ENCODE peak calls at places on chromosomes 6 and 20, in nine cellular contexts. One of them, this sample, is unnamed. For H3K4me1, the result is how much of the 10 kb centered on the place peaks cover.

GRCh38 chr6:16596890-16597331 is 164.3 kb downstream of the ATXN1 start:
- DNase-seq in Peyer's patch: no peak
- DNase-seq in CD8-positive, alpha-beta memory T cell: no peak
- DNase-seq in CD4-positive, alpha-beta memory T cell: no peak
- DNase-seq in tibial nerve: no peak
- DNase-seq in GM23338: peak
- DNase-seq in MM.1S: no peak
- DNase-seq in PC-3: no peak
- DNase-seq in fibroblast of lung: no peak
- DNase-seq in this sample: no peak

GRCh38 chr6:159726196-159726917 is 949 bp upstream of the WTAP start:
- DNase-seq in MM.1S: no peak
- DNase-seq in PC-3: peak
- DNase-seq in GM23338: no peak
- DNase-seq in Peyer's patch: no peak
- DNase-seq in CD4-positive, alpha-beta memory T cell: no peak
- DNase-seq in fibroblast of lung: no peak
- DNase-seq in CD8-positive, alpha-beta memory T cell: no peak
- DNase-seq in tibial nerve: no peak
- DNase-seq in this sample: no peak

GRCh38 chr6:27814665-27815424 is 97.4 kb downstream of the OR2B2 start:
- DNase-seq in CD4-positive, alpha-beta memory T cell: peak
- DNase-seq in MM.1S: peak
- DNase-seq in GM23338: peak
- DNase-seq in tibial nerve: no peak
- DNase-seq in Peyer's patch: peak
- DNase-seq in fibroblast of lung: peak
- DNase-seq in PC-3: peak
- DNase-seq in CD8-positive, alpha-beta memory T cell: peak
- DNase-seq in this sample: peak

GRCh38 chr6:100281471-100281878 is 183.2 kb downstream of the SIM1 start:
- DNase-seq in Peyer's patch: no peak
- DNase-seq in fibroblast of lung: no peak
- DNase-seq in CD4-positive, alpha-beta memory T cell: no peak
- DNase-seq in PC-3: no peak
- DNase-seq in MM.1S: no peak
- DNase-seq in tibial nerve: no peak
- DNase-seq in GM23338: peak
- DNase-seq in CD8-positive, alpha-beta memory T cell: no peak
- DNase-seq in this sample: no peak

GRCh38 chr20:6566821-6567220 is 200.7 kb upstream of the BMP2 start:
- DNase-seq in MM.1S: no peak
- DNase-seq in PC-3: peak
- DNase-seq in GM23338: no peak
- DNase-seq in CD4-positive, alpha-beta memory T cell: no peak
- DNase-seq in CD8-positive, alpha-beta memory T cell: no peak
- DNase-seq in tibial nerve: no peak
- DNase-seq in fibroblast of lung: peak
- DNase-seq in Peyer's patch: no peak
- DNase-seq in this sample: no peak

GRCh38 chr6:139784222-139784769 is 409.8 kb upstream of the CITED2 start:
- DNase-seq in tibial nerve: no peak
- DNase-seq in CD8-positive, alpha-beta memory T cell: no peak
- DNase-seq in Peyer's patch: no peak
- DNase-seq in PC-3: no peak
- DNase-seq in CD4-positive, alpha-beta memory T cell: no peak
- DNase-seq in GM23338: no peak
- DNase-seq in fibroblast of lung: no peak
- DNase-seq in MM.1S: no peak
- DNase-seq in this sample: no peak

GRCh38 chr6:157557541-157557940 is 176.6 kb downstream of the ZDHHC14 start:
- DNase-seq in CD4-positive, alpha-beta memory T cell: no peak
- DNase-seq in PC-3: no peak
- DNase-seq in fibroblast of lung: no peak
- DNase-seq in Peyer's patch: peak
- DNase-seq in GM23338: no peak
- DNase-seq in MM.1S: peak
- DNase-seq in CD8-positive, alpha-beta memory T cell: no peak
- DNase-seq in tibial nerve: no peak
- DNase-seq in this sample: no peak

GRCh38 chr6:10302566-10303235 is 112.2 kb downstream of the TFAP2A start:
- DNase-seq in CD8-positive, alpha-beta memory T cell: no peak
- DNase-seq in CD4-positive, alpha-beta memory T cell: no peak
- DNase-seq in Peyer's patch: no peak
- DNase-seq in GM23338: no peak
- DNase-seq in MM.1S: no peak
- DNase-seq in tibial nerve: no peak
- DNase-seq in fibroblast of lung: no peak
- DNase-seq in PC-3: no peak
- DNase-seq in this sample: no peak

GRCh38 chr6:83536034-83536646 is 23.8 kb downstream of the PRSS35 start:
- DNase-seq in tibial nerve: peak
- DNase-seq in Peyer's patch: no peak
- DNase-seq in PC-3: peak
- DNase-seq in CD4-positive, alpha-beta memory T cell: peak
- DNase-seq in MM.1S: peak
- DNase-seq in fibroblast of lung: peak
- DNase-seq in GM23338: peak
- DNase-seq in CD8-positive, alpha-beta memory T cell: peak
- DNase-seq in this sample: peak

GRCh38 chr6:2819115-2819514 is 22.5 kb downstream of the SERPINB1 start:
- DNase-seq in tibial nerve: no peak
- DNase-seq in GM23338: no peak
- DNase-seq in CD8-positive, alpha-beta memory T cell: no peak
- DNase-seq in CD4-positive, alpha-beta memory T cell: no peak
- DNase-seq in Peyer's patch: no peak
- DNase-seq in fibroblast of lung: no peak
- DNase-seq in MM.1S: no peak
- DNase-seq in PC-3: no peak
- DNase-seq in this sample: no peak

GRCh38 chr6:24283043-24283985 is 74.5 kb downstream of the DCDC2 start:
- DNase-seq in tibial nerve: peak
- DNase-seq in PC-3: peak
- DNase-seq in fibroblast of lung: peak
- DNase-seq in GM23338: peak
- DNase-seq in CD4-positive, alpha-beta memory T cell: peak
- DNase-seq in MM.1S: peak
- DNase-seq in CD8-positive, alpha-beta memory T cell: no peak
- DNase-seq in Peyer's patch: peak
- DNase-seq in this sample: peak

GRCh38 chr6:167396068-167396658 is 71.3 kb downstream of the TTLL2 start:
- DNase-seq in GM23338: no peak
- DNase-seq in tibial nerve: no peak
- DNase-seq in CD8-positive, alpha-beta memory T cell: no peak
- DNase-seq in PC-3: no peak
- DNase-seq in MM.1S: no peak
- DNase-seq in fibroblast of lung: no peak
- DNase-seq in Peyer's patch: no peak
- DNase-seq in CD4-positive, alpha-beta memory T cell: no peak
- DNase-seq in this sample: no peak

GRCh38 chr6:143329323-143329722 is 121.2 kb downstream of the ADAT2 start:
- DNase-seq in tibial nerve: no peak
- DNase-seq in CD4-positive, alpha-beta memory T cell: no peak
- DNase-seq in CD8-positive, alpha-beta memory T cell: no peak
- DNase-seq in PC-3: peak
- DNase-seq in GM23338: no peak
- DNase-seq in fibroblast of lung: peak
- DNase-seq in Peyer's patch: no peak
- DNase-seq in MM.1S: no peak
- DNase-seq in this sample: no peak

GRCh38 chr6:155061381-155061780 is 66.3 kb downstream of the TIAM2 start:
- DNase-seq in fibroblast of lung: no peak
- DNase-seq in Peyer's patch: no peak
- DNase-seq in PC-3: no peak
- DNase-seq in MM.1S: no peak
- DNase-seq in tibial nerve: no peak
- DNase-seq in GM23338: no peak
- DNase-seq in CD8-positive, alpha-beta memory T cell: no peak
- DNase-seq in CD4-positive, alpha-beta memory T cell: no peak
- DNase-seq in this sample: no peak

DNA sequence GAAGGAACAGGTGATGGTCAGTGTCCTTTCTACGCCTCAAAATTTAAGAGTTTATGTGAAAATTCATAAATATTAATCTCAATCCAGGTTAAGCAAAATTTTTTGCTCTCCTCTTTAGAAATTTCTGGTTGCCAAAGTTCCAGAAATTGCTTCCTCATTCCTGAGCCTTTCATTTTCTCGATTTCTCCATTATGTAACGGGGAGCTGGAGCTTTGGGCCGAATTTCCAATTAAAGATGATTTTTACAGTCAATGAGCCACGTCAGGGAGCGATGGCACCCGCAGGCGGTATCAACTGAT is 35.8 kb upstream of the PRND start:
- DNase-seq in fibroblast of lung: no peak
- DNase-seq in Peyer's patch: no peak
- DNase-seq in CD4-positive, alpha-beta memory T cell: no peak
- DNase-seq in MM.1S: no peak
- DNase-seq in CD8-positive, alpha-beta memory T cell: no peak
- DNase-seq in GM23338: no peak
- DNase-seq in PC-3: no peak
- DNase-seq in tibial nerve: no peak
- DNase-seq in this sample: no peak
- H3K4me1 ChIP-seq in fibroblast of lung: under half
- H3K4me1 ChIP-seq in Peyer's patch: under half
- H3K4me1 ChIP-seq in CD4-positive, alpha-beta memory T cell: half or more
- H3K4me1 ChIP-seq in MM.1S: under half
- H3K4me1 ChIP-seq in CD8-positive, alpha-beta memory T cell: under half
- H3K4me1 ChIP-seq in GM23338: under half
- H3K4me1 ChIP-seq in PC-3: half or more
- H3K4me1 ChIP-seq in tibial nerve: under half
- H3K4me1 ChIP-seq in this sample: under half

DNA sequence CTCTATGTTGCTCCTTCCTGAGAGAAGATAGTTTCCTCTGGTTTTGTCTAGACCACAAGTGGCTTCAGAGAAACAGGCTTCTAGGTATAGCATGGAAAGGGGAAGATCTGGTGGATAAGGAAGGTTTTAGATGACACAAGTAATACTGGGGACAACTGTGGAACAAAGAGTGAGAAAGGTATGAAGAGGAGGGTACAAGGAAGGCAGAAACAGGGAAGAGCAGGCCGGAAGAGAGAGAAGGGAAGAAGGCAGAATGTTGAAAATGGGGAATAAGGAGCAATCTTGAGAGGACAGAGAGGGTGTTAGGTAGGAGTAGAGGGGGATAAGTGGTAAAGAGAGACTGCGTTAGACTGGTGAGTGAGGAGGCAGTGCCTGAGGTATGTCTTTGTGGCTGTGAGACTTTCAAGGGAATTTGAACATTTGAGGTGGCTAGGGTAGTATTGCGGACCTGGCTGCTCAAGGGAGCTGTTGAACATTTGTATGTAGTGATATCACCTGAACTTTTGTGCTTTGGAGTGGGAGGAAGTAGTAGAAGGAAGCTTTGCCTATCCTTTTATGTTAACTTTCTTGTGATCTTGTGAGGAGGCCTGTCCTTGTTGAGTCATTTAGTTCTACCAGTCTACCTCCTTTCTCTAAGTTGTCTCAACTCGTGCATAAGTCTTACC is 69.5 kb downstream of the FOXO3 start:
- DNase-seq in fibroblast of lung: peak
- DNase-seq in Peyer's patch: no peak
- DNase-seq in MM.1S: no peak
- DNase-seq in CD4-positive, alpha-beta memory T cell: peak
- DNase-seq in CD8-positive, alpha-beta memory T cell: no peak
- DNase-seq in GM23338: no peak
- DNase-seq in PC-3: no peak
- DNase-seq in tibial nerve: no peak
- DNase-seq in this sample: no peak
- H3K4me1 ChIP-seq in fibroblast of lung: under half
- H3K4me1 ChIP-seq in Peyer's patch: under half
- H3K4me1 ChIP-seq in MM.1S: half or more
- H3K4me1 ChIP-seq in CD4-positive, alpha-beta memory T cell: half or more
- H3K4me1 ChIP-seq in CD8-positive, alpha-beta memory T cell: under half
- H3K4me1 ChIP-seq in GM23338: half or more
- H3K4me1 ChIP-seq in PC-3: under half
- H3K4me1 ChIP-seq in tibial nerve: under half
- H3K4me1 ChIP-seq in this sample: under half

GRCh38 chr20:57397004-57397692 is 6.0 kb downstream of the RBM38 start:
- DNase-seq in MM.1S: peak
- DNase-seq in fibroblast of lung: peak
- DNase-seq in PC-3: no peak
- DNase-seq in Peyer's patch: no peak
- DNase-seq in GM23338: no peak
- DNase-seq in tibial nerve: no peak
- DNase-seq in CD4-positive, alpha-beta memory T cell: no peak
- DNase-seq in CD8-positive, alpha-beta memory T cell: no peak
- DNase-seq in this sample: no peak

GRCh38 chr20:57395111-57395959 is 4.1 kb downstream of the RBM38 start:
- DNase-seq in tibial nerve: peak
- DNase-seq in CD4-positive, alpha-beta memory T cell: no peak
- DNase-seq in MM.1S: peak
- DNase-seq in CD8-positive, alpha-beta memory T cell: no peak
- DNase-seq in GM23338: no peak
- DNase-seq in fibroblast of lung: peak
- DNase-seq in Peyer's patch: no peak
- DNase-seq in PC-3: no peak
- DNase-seq in this sample: no peak

GRCh38 chr20:57396212-57396611 is 5.0 kb downstream of the RBM38 start:
- DNase-seq in fibroblast of lung: no peak
- DNase-seq in PC-3: no peak
- DNase-seq in GM23338: no peak
- DNase-seq in CD4-positive, alpha-beta memory T cell: no peak
- DNase-seq in MM.1S: peak
- DNase-seq in CD8-positive, alpha-beta memory T cell: no peak
- DNase-seq in tibial nerve: no peak
- DNase-seq in Peyer's patch: no peak
- DNase-seq in this sample: no peak

GRCh38 chr20:57397693-57398108 is 6.5 kb downstream of the RBM38 start:
- DNase-seq in CD8-positive, alpha-beta memory T cell: peak
- DNase-seq in CD4-positive, alpha-beta memory T cell: peak
- DNase-seq in tibial nerve: no peak
- DNase-seq in PC-3: no peak
- DNase-seq in MM.1S: no peak
- DNase-seq in Peyer's patch: peak
- DNase-seq in fibroblast of lung: no peak
- DNase-seq in GM23338: no peak
- DNase-seq in this sample: no peak

DNA sequence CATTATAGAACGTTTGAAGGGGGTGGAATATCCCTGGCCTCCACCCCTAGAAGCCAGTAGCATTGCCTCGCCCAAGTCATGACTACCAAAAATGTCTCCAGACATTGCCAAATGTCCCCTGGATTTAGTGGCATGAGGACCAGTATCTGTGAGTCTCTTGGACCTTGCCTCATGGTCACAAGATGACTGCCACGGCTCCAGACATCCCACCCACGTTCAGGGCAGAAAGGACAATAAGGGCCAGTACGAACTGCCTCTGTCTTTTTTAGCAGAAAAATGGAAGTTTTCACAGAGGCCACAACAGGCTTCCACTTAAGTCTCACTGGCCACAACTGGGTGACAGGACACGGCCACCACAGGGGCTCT is 5.4 kb downstream of the RBM38 start:
- DNase-seq in CD4-positive, alpha-beta memory T cell: no peak
- DNase-seq in MM.1S: no peak
- DNase-seq in tibial nerve: no peak
- DNase-seq in GM23338: no peak
- DNase-seq in Peyer's patch: no peak
- DNase-seq in CD8-positive, alpha-beta memory T cell: no peak
- DNase-seq in PC-3: no peak
- DNase-seq in fibroblast of lung: no peak
- DNase-seq in this sample: no peak
- H3K4me1 ChIP-seq in CD4-positive, alpha-beta memory T cell: half or more
- H3K4me1 ChIP-seq in MM.1S: half or more
- H3K4me1 ChIP-seq in tibial nerve: under half
- H3K4me1 ChIP-seq in GM23338: under half
- H3K4me1 ChIP-seq in Peyer's patch: half or more
- H3K4me1 ChIP-seq in CD8-positive, alpha-beta memory T cell: half or more
- H3K4me1 ChIP-seq in PC-3: under half
- H3K4me1 ChIP-seq in fibroblast of lung: under half
- H3K4me1 ChIP-seq in this sample: under half

GRCh38 chr6:75611702-75612375 is 10.2 kb downstream of the SENP6 start:
- DNase-seq in GM23338: no peak
- DNase-seq in tibial nerve: no peak
- DNase-seq in CD4-positive, alpha-beta memory T cell: no peak
- DNase-seq in CD8-positive, alpha-beta memory T cell: no peak
- DNase-seq in Peyer's patch: no peak
- DNase-seq in MM.1S: no peak
- DNase-seq in fibroblast of lung: peak
- DNase-seq in PC-3: no peak
- DNase-seq in this sample: no peak
- H3K4me1 ChIP-seq in GM23338: under half
- H3K4me1 ChIP-seq in tibial nerve: under half
- H3K4me1 ChIP-seq in CD4-positive, alpha-beta memory T cell: half or more
- H3K4me1 ChIP-seq in CD8-positive, alpha-beta memory T cell: half or more
- H3K4me1 ChIP-seq in Peyer's patch: under half
- H3K4me1 ChIP-seq in MM.1S: under half
- H3K4me1 ChIP-seq in fibroblast of lung: under half
- H3K4me1 ChIP-seq in PC-3: under half
- H3K4me1 ChIP-seq in this sample: under half

This sample was measured in BE2C.